ENCODE peak calls at places on chromosomes 12 and 14, in nine cellular contexts. One of them, this sample, is unnamed.

GRCh38 chr12:42921741-42922511 is 332.4 kb upstream of the PRICKLE1 start:
- DNase-seq in caudate nucleus: no peak
- DNase-seq in NCI-H510A treated with DMSO at 0.1 percent for 48 hours: no peak
- DNase-seq in ureter: no peak
- DNase-seq in T-helper 9 cell: no peak
- DNase-seq in fibroblast of mammary gland: peak
- DNase-seq in stimulated activated CD4-positive, alpha-beta T cell treated with anti-CD3 and anti-CD28 coated beads, Interleukin-4, amount 100 ng/mL, for 48 hours: no peak
- DNase-seq in BJ: peak
- DNase-seq in endothelial cell of umbilical vein: peak
- DNase-seq in this sample: no peak

GRCh38 chr14:102930753-102931579 is 8.5 kb downstream of the AMN start:
- DNase-seq in caudate nucleus: no peak
- DNase-seq in NCI-H510A treated with DMSO at 0.1 percent for 48 hours: peak
- DNase-seq in ureter: no peak
- DNase-seq in T-helper 9 cell: no peak
- DNase-seq in fibroblast of mammary gland: peak
- DNase-seq in stimulated activated CD4-positive, alpha-beta T cell treated with anti-CD3 and anti-CD28 coated beads, Interleukin-4, amount 100 ng/mL, for 48 hours: no peak
- DNase-seq in BJ: no peak
- DNase-seq in endothelial cell of umbilical vein: no peak
- DNase-seq in this sample: no peak

GRCh38 chr12:68200854-68201253 is 24.8 kb downstream of the IL26 start:
- DNase-seq in caudate nucleus: no peak
- DNase-seq in NCI-H510A treated with DMSO at 0.1 percent for 48 hours: no peak
- DNase-seq in ureter: no peak
- DNase-seq in T-helper 9 cell: no peak
- DNase-seq in fibroblast of mammary gland: no peak
- DNase-seq in stimulated activated CD4-positive, alpha-beta T cell treated with anti-CD3 and anti-CD28 coated beads, Interleukin-4, amount 100 ng/mL, for 48 hours: no peak
- DNase-seq in BJ: peak
- DNase-seq in endothelial cell of umbilical vein: no peak
- DNase-seq in this sample: no peak

GRCh38 chr12:879641-880040 is 69.9 kb downstream of the RAD52 start:
- DNase-seq in caudate nucleus: no peak
- DNase-seq in NCI-H510A treated with DMSO at 0.1 percent for 48 hours: no peak
- DNase-seq in ureter: no peak
- DNase-seq in T-helper 9 cell: no peak
- DNase-seq in fibroblast of mammary gland: peak
- DNase-seq in stimulated activated CD4-positive, alpha-beta T cell treated with anti-CD3 and anti-CD28 coated beads, Interleukin-4, amount 100 ng/mL, for 48 hours: no peak
- DNase-seq in BJ: no peak
- DNase-seq in endothelial cell of umbilical vein: no peak
- DNase-seq in this sample: no peak

GRCh38 chr14:22560638-22561365 is 28.2 kb downstream of the DAD1 start:
- DNase-seq in caudate nucleus: no peak
- DNase-seq in NCI-H510A treated with DMSO at 0.1 percent for 48 hours: peak
- DNase-seq in ureter: no peak
- DNase-seq in T-helper 9 cell: no peak
- DNase-seq in fibroblast of mammary gland: no peak
- DNase-seq in stimulated activated CD4-positive, alpha-beta T cell treated with anti-CD3 and anti-CD28 coated beads, Interleukin-4, amount 100 ng/mL, for 48 hours: peak
- DNase-seq in BJ: no peak
- DNase-seq in endothelial cell of umbilical vein: no peak
- DNase-seq in this sample: no peak

GRCh38 chr14:41830679-41831078 is 224.0 kb downstream of the LRFN5 start:
- DNase-seq in caudate nucleus: no peak
- DNase-seq in NCI-H510A treated with DMSO at 0.1 percent for 48 hours: peak
- DNase-seq in ureter: peak
- DNase-seq in T-helper 9 cell: no peak
- DNase-seq in fibroblast of mammary gland: peak
- DNase-seq in stimulated activated CD4-positive, alpha-beta T cell treated with anti-CD3 and anti-CD28 coated beads, Interleukin-4, amount 100 ng/mL, for 48 hours: no peak
- DNase-seq in BJ: no peak
- DNase-seq in endothelial cell of umbilical vein: no peak
- DNase-seq in this sample: no peak

GRCh38 chr12:76883826-76884225 is 5.0 kb upstream of the CSRP2 start:
- DNase-seq in caudate nucleus: no peak
- DNase-seq in NCI-H510A treated with DMSO at 0.1 percent for 48 hours: no peak
- DNase-seq in ureter: no peak
- DNase-seq in T-helper 9 cell: no peak
- DNase-seq in fibroblast of mammary gland: peak
- DNase-seq in stimulated activated CD4-positive, alpha-beta T cell treated with anti-CD3 and anti-CD28 coated beads, Interleukin-4, amount 100 ng/mL, for 48 hours: no peak
- DNase-seq in BJ: no peak
- DNase-seq in endothelial cell of umbilical vein: no peak
- DNase-seq in this sample: no peak

GRCh38 chr14:70660967-70661871 is 19.5 kb downstream of the TTC9 start:
- DNase-seq in caudate nucleus: no peak
- DNase-seq in NCI-H510A treated with DMSO at 0.1 percent for 48 hours: no peak
- DNase-seq in ureter: no peak
- DNase-seq in T-helper 9 cell: peak
- DNase-seq in fibroblast of mammary gland: no peak
- DNase-seq in stimulated activated CD4-positive, alpha-beta T cell treated with anti-CD3 and anti-CD28 coated beads, Interleukin-4, amount 100 ng/mL, for 48 hours: no peak
- DNase-seq in BJ: no peak
- DNase-seq in endothelial cell of umbilical vein: no peak
- DNase-seq in this sample: no peak

GRCh38 chr12:47391566-47391965 is 311.8 kb upstream of the AMIGO2 start:
- DNase-seq in caudate nucleus: no peak
- DNase-seq in NCI-H510A treated with DMSO at 0.1 percent for 48 hours: no peak
- DNase-seq in ureter: no peak
- DNase-seq in T-helper 9 cell: peak
- DNase-seq in fibroblast of mammary gland: no peak
- DNase-seq in stimulated activated CD4-positive, alpha-beta T cell treated with anti-CD3 and anti-CD28 coated beads, Interleukin-4, amount 100 ng/mL, for 48 hours: no peak
- DNase-seq in BJ: no peak
- DNase-seq in endothelial cell of umbilical vein: no peak
- DNase-seq in this sample: no peak

GRCh38 chr14:20429801-20430669 is 5.9 kb downstream of the KLHL33 start:
- DNase-seq in caudate nucleus: no peak
- DNase-seq in NCI-H510A treated with DMSO at 0.1 percent for 48 hours: no peak
- DNase-seq in ureter: no peak
- DNase-seq in T-helper 9 cell: no peak
- DNase-seq in fibroblast of mammary gland: no peak
- DNase-seq in stimulated activated CD4-positive, alpha-beta T cell treated with anti-CD3 and anti-CD28 coated beads, Interleukin-4, amount 100 ng/mL, for 48 hours: no peak
- DNase-seq in BJ: no peak
- DNase-seq in endothelial cell of umbilical vein: no peak
- DNase-seq in this sample: no peak

GRCh38 chr12:78359530-78359929 is 505.0 kb upstream of the SYT1 start:
- DNase-seq in caudate nucleus: no peak
- DNase-seq in NCI-H510A treated with DMSO at 0.1 percent for 48 hours: no peak
- DNase-seq in ureter: no peak
- DNase-seq in T-helper 9 cell: no peak
- DNase-seq in fibroblast of mammary gland: peak
- DNase-seq in stimulated activated CD4-positive, alpha-beta T cell treated with anti-CD3 and anti-CD28 coated beads, Interleukin-4, amount 100 ng/mL, for 48 hours: no peak
- DNase-seq in BJ: peak
- DNase-seq in endothelial cell of umbilical vein: no peak
- DNase-seq in this sample: no peak

GRCh38 chr12:124027753-124028559 is 54.9 kb downstream of the ZNF664 start:
- DNase-seq in caudate nucleus: no peak
- DNase-seq in NCI-H510A treated with DMSO at 0.1 percent for 48 hours: no peak
- DNase-seq in ureter: no peak
- DNase-seq in T-helper 9 cell: no peak
- DNase-seq in fibroblast of mammary gland: no peak
- DNase-seq in stimulated activated CD4-positive, alpha-beta T cell treated with anti-CD3 and anti-CD28 coated beads, Interleukin-4, amount 100 ng/mL, for 48 hours: no peak
- DNase-seq in BJ: no peak
- DNase-seq in endothelial cell of umbilical vein: no peak
- DNase-seq in this sample: no peak

GRCh38 chr14:35336171-35337073 is 44.2 kb downstream of the PSMA6 start:
- DNase-seq in caudate nucleus: no peak
- DNase-seq in NCI-H510A treated with DMSO at 0.1 percent for 48 hours: peak
- DNase-seq in ureter: peak
- DNase-seq in T-helper 9 cell: no peak
- DNase-seq in fibroblast of mammary gland: peak
- DNase-seq in stimulated activated CD4-positive, alpha-beta T cell treated with anti-CD3 and anti-CD28 coated beads, Interleukin-4, amount 100 ng/mL, for 48 hours: no peak
- DNase-seq in BJ: no peak
- DNase-seq in endothelial cell of umbilical vein: peak
- DNase-seq in this sample: peak

GRCh38 chr14:104977681-104978647 is at the start of gene AHNAK2:
- DNase-seq in caudate nucleus: no peak
- DNase-seq in NCI-H510A treated with DMSO at 0.1 percent for 48 hours: peak
- DNase-seq in ureter: no peak
- DNase-seq in T-helper 9 cell: peak
- DNase-seq in fibroblast of mammary gland: peak
- DNase-seq in stimulated activated CD4-positive, alpha-beta T cell treated with anti-CD3 and anti-CD28 coated beads, Interleukin-4, amount 100 ng/mL, for 48 hours: peak
- DNase-seq in BJ: no peak
- DNase-seq in endothelial cell of umbilical vein: peak
- DNase-seq in this sample: peak

GRCh38 chr12:54217774-54218221 is 29.0 kb upstream of the SMUG1 start:
- DNase-seq in caudate nucleus: peak
- DNase-seq in NCI-H510A treated with DMSO at 0.1 percent for 48 hours: no peak
- DNase-seq in ureter: no peak
- DNase-seq in T-helper 9 cell: no peak
- DNase-seq in fibroblast of mammary gland: no peak
- DNase-seq in stimulated activated CD4-positive, alpha-beta T cell treated with anti-CD3 and anti-CD28 coated beads, Interleukin-4, amount 100 ng/mL, for 48 hours: no peak
- DNase-seq in BJ: no peak
- DNase-seq in endothelial cell of umbilical vein: no peak
- DNase-seq in this sample: no peak

GRCh38 chr14:20681348-20682126 is 2.8 kb upstream of the RNASE4 start:
- DNase-seq in caudate nucleus: peak
- DNase-seq in NCI-H510A treated with DMSO at 0.1 percent for 48 hours: peak
- DNase-seq in ureter: peak
- DNase-seq in T-helper 9 cell: peak
- DNase-seq in fibroblast of mammary gland: peak
- DNase-seq in stimulated activated CD4-positive, alpha-beta T cell treated with anti-CD3 and anti-CD28 coated beads, Interleukin-4, amount 100 ng/mL, for 48 hours: peak
- DNase-seq in BJ: no peak
- DNase-seq in endothelial cell of umbilical vein: peak
- DNase-seq in this sample: peak

GRCh38 chr14:54881761-54882401 is 20.7 kb downstream of the GCH1 start:
- DNase-seq in caudate nucleus: no peak
- DNase-seq in NCI-H510A treated with DMSO at 0.1 percent for 48 hours: no peak
- DNase-seq in ureter: no peak
- DNase-seq in T-helper 9 cell: no peak
- DNase-seq in fibroblast of mammary gland: peak
- DNase-seq in stimulated activated CD4-positive, alpha-beta T cell treated with anti-CD3 and anti-CD28 coated beads, Interleukin-4, amount 100 ng/mL, for 48 hours: no peak
- DNase-seq in BJ: no peak
- DNase-seq in endothelial cell of umbilical vein: peak
- DNase-seq in this sample: peak

GRCh38 chr14:105473033-105473676 is 1.5 kb upstream of the CRIP2 start:
- DNase-seq in caudate nucleus: no peak
- DNase-seq in NCI-H510A treated with DMSO at 0.1 percent for 48 hours: no peak
- DNase-seq in ureter: peak
- DNase-seq in T-helper 9 cell: no peak
- DNase-seq in fibroblast of mammary gland: no peak
- DNase-seq in stimulated activated CD4-positive, alpha-beta T cell treated with anti-CD3 and anti-CD28 coated beads, Interleukin-4, amount 100 ng/mL, for 48 hours: no peak
- DNase-seq in BJ: no peak
- DNase-seq in endothelial cell of umbilical vein: no peak
- DNase-seq in this sample: no peak

GRCh38 chr12:54360717-54361456 is 3.4 kb downstream of the GPR84 start:
- DNase-seq in caudate nucleus: peak
- DNase-seq in NCI-H510A treated with DMSO at 0.1 percent for 48 hours: peak
- DNase-seq in ureter: peak
- DNase-seq in T-helper 9 cell: peak
- DNase-seq in fibroblast of mammary gland: peak
- DNase-seq in stimulated activated CD4-positive, alpha-beta T cell treated with anti-CD3 and anti-CD28 coated beads, Interleukin-4, amount 100 ng/mL, for 48 hours: peak
- DNase-seq in BJ: no peak
- DNase-seq in endothelial cell of umbilical vein: peak
- DNase-seq in this sample: peak

GRCh38 chr14:96586921-96587822 is 85.0 kb downstream of the PAPOLA start:
- DNase-seq in caudate nucleus: no peak
- DNase-seq in NCI-H510A treated with DMSO at 0.1 percent for 48 hours: no peak
- DNase-seq in ureter: peak
- DNase-seq in T-helper 9 cell: no peak
- DNase-seq in fibroblast of mammary gland: no peak
- DNase-seq in stimulated activated CD4-positive, alpha-beta T cell treated with anti-CD3 and anti-CD28 coated beads, Interleukin-4, amount 100 ng/mL, for 48 hours: no peak
- DNase-seq in BJ: no peak
- DNase-seq in endothelial cell of umbilical vein: no peak
- DNase-seq in this sample: no peak

GRCh38 chr12:47938093-47938492 is 25.3 kb upstream of the TMEM106C start:
- DNase-seq in caudate nucleus: no peak
- DNase-seq in NCI-H510A treated with DMSO at 0.1 percent for 48 hours: no peak
- DNase-seq in ureter: no peak
- DNase-seq in T-helper 9 cell: no peak
- DNase-seq in fibroblast of mammary gland: peak
- DNase-seq in stimulated activated CD4-positive, alpha-beta T cell treated with anti-CD3 and anti-CD28 coated beads, Interleukin-4, amount 100 ng/mL, for 48 hours: no peak
- DNase-seq in BJ: peak
- DNase-seq in endothelial cell of umbilical vein: no peak
- DNase-seq in this sample: no peak

GRCh38 chr14:99244299-99244959 is 27.6 kb downstream of the BCL11B start:
- DNase-seq in caudate nucleus: no peak
- DNase-seq in NCI-H510A treated with DMSO at 0.1 percent for 48 hours: no peak
- DNase-seq in ureter: no peak
- DNase-seq in T-helper 9 cell: no peak
- DNase-seq in fibroblast of mammary gland: no peak
- DNase-seq in stimulated activated CD4-positive, alpha-beta T cell treated with anti-CD3 and anti-CD28 coated beads, Interleukin-4, amount 100 ng/mL, for 48 hours: no peak
- DNase-seq in BJ: no peak
- DNase-seq in endothelial cell of umbilical vein: no peak
- DNase-seq in this sample: no peak

GRCh38 chr14:89110110-89110509 is 285.7 kb downstream of the TTC8 start:
- DNase-seq in caudate nucleus: no peak
- DNase-seq in NCI-H510A treated with DMSO at 0.1 percent for 48 hours: no peak
- DNase-seq in ureter: no peak
- DNase-seq in T-helper 9 cell: no peak
- DNase-seq in fibroblast of mammary gland: no peak
- DNase-seq in stimulated activated CD4-positive, alpha-beta T cell treated with anti-CD3 and anti-CD28 coated beads, Interleukin-4, amount 100 ng/mL, for 48 hours: no peak
- DNase-seq in BJ: no peak
- DNase-seq in endothelial cell of umbilical vein: no peak
- DNase-seq in this sample: no peak

GRCh38 chr14:89207925-89208328 is 209.1 kb downstream of the FOXN3 start:
- DNase-seq in caudate nucleus: no peak
- DNase-seq in NCI-H510A treated with DMSO at 0.1 percent for 48 hours: no peak
- DNase-seq in ureter: no peak
- DNase-seq in T-helper 9 cell: no peak
- DNase-seq in fibroblast of mammary gland: no peak
- DNase-seq in stimulated activated CD4-positive, alpha-beta T cell treated with anti-CD3 and anti-CD28 coated beads, Interleukin-4, amount 100 ng/mL, for 48 hours: no peak
- DNase-seq in BJ: no peak
- DNase-seq in endothelial cell of umbilical vein: no peak
- DNase-seq in this sample: no peak

GRCh38 chr14:90454041-90455000 is 57.5 kb downstream of the CALM1 start:
- DNase-seq in caudate nucleus: peak
- DNase-seq in NCI-H510A treated with DMSO at 0.1 percent for 48 hours: peak
- DNase-seq in ureter: no peak
- DNase-seq in T-helper 9 cell: no peak
- DNase-seq in fibroblast of mammary gland: peak
- DNase-seq in stimulated activated CD4-positive, alpha-beta T cell treated with anti-CD3 and anti-CD28 coated beads, Interleukin-4, amount 100 ng/mL, for 48 hours: peak
- DNase-seq in BJ: peak
- DNase-seq in endothelial cell of umbilical vein: peak
- DNase-seq in this sample: peak

GRCh38 chr12:82867782-82868505 is 181.2 kb downstream of the TMTC2 start:
- DNase-seq in caudate nucleus: no peak
- DNase-seq in NCI-H510A treated with DMSO at 0.1 percent for 48 hours: no peak
- DNase-seq in ureter: no peak
- DNase-seq in T-helper 9 cell: no peak
- DNase-seq in fibroblast of mammary gland: no peak
- DNase-seq in stimulated activated CD4-positive, alpha-beta T cell treated with anti-CD3 and anti-CD28 coated beads, Interleukin-4, amount 100 ng/mL, for 48 hours: no peak
- DNase-seq in BJ: no peak
- DNase-seq in endothelial cell of umbilical vein: no peak
- DNase-seq in this sample: no peak

GRCh38 chr12:72323881-72324280 is 51.7 kb downstream of the TRHDE start:
- DNase-seq in caudate nucleus: no peak
- DNase-seq in NCI-H510A treated with DMSO at 0.1 percent for 48 hours: no peak
- DNase-seq in ureter: no peak
- DNase-seq in T-helper 9 cell: no peak
- DNase-seq in fibroblast of mammary gland: peak
- DNase-seq in stimulated activated CD4-positive, alpha-beta T cell treated with anti-CD3 and anti-CD28 coated beads, Interleukin-4, amount 100 ng/mL, for 48 hours: no peak
- DNase-seq in BJ: peak
- DNase-seq in endothelial cell of umbilical vein: no peak
- DNase-seq in this sample: no peak

GRCh38 chr12:6899837-6900519 is 4.6 kb upstream of the LRRC23 start:
- DNase-seq in caudate nucleus: peak
- DNase-seq in NCI-H510A treated with DMSO at 0.1 percent for 48 hours: no peak
- DNase-seq in ureter: peak
- DNase-seq in T-helper 9 cell: no peak
- DNase-seq in fibroblast of mammary gland: peak
- DNase-seq in stimulated activated CD4-positive, alpha-beta T cell treated with anti-CD3 and anti-CD28 coated beads, Interleukin-4, amount 100 ng/mL, for 48 hours: no peak
- DNase-seq in BJ: no peak
- DNase-seq in endothelial cell of umbilical vein: peak
- DNase-seq in this sample: peak

GRCh38 chr12:132739600-132740312 is 21.9 kb downstream of the ANKLE2 start:
- DNase-seq in caudate nucleus: no peak
- DNase-seq in NCI-H510A treated with DMSO at 0.1 percent for 48 hours: no peak
- DNase-seq in ureter: no peak
- DNase-seq in T-helper 9 cell: no peak
- DNase-seq in fibroblast of mammary gland: no peak
- DNase-seq in stimulated activated CD4-positive, alpha-beta T cell treated with anti-CD3 and anti-CD28 coated beads, Interleukin-4, amount 100 ng/mL, for 48 hours: no peak
- DNase-seq in BJ: no peak
- DNase-seq in endothelial cell of umbilical vein: no peak
- DNase-seq in this sample: no peak

This sample was measured in dermis microvascular lymphatic vessel endothelial cell.